ENCODE peak calls at places on chromosomes 2 and 18, in four cellular contexts. U, S, A and F are unnamed samples.

GRCh38 chr2:45649855-45650806 is 1.3 kb upstream of the PRKCE start:
- DNase-seq in U (peak), S (peak), A (peak), F (peak)

GRCh38 chr18:9108911-9109310 is 6.4 kb downstream of the NDUFV2 start:
- DNase-seq in U (no peak), S (no peak), A (no peak), F (no peak)

GRCh38 chr2:2873450-2873811 is 504.2 kb downstream of the EIPR1 start:
- DNase-seq in U (no peak), S (no peak), A (no peak), F (no peak)

GRCh38 chr18:45164551-45164950 is 450.7 kb upstream of the SLC14A2 start:
- DNase-seq in U (peak), S (no peak), A (no peak), F (peak)

GRCh38 chr2:112118148-112118547 is 20.0 kb upstream of the FBLN7 start:
- DNase-seq in U (no peak), S (no peak), A (no peak), F (no peak)

GRCh38 chr2:176501652-176502051 is 232.4 kb downstream of the MTX2 start:
- DNase-seq in U (no peak), S (no peak), A (no peak), F (no peak)

GRCh38 chr18:21575656-21576055 is 24.8 kb downstream of the ESCO1 start:
- DNase-seq in U (no peak), S (no peak), A (no peak), F (no peak)

GRCh38 chr2:176931588-176932563 is 280.7 kb upstream of the HNRNPA3 start:
- DNase-seq in U (peak), S (peak), A (no peak), F (no peak)

GRCh38 chr2:74571058-74571457 is 16.5 kb downstream of the DOK1 start:
- DNase-seq in U (no peak), S (no peak), A (no peak), F (no peak)

GRCh38 chr2:128753321-128753720 is 434.7 kb upstream of the HS6ST1 start:
- DNase-seq in U (no peak), S (no peak), A (no peak), F (no peak)